ENCODE peak calls at places on chromosome 5, in ten cellular contexts. K is adrenal gland, A is GM12864, J is SK-N-SH, H is ascending aorta, X is mesothelial cell of epicardium, C is GM20000, D is endothelial cell, P is HCT116, L is PC-9. Y is an unnamed sample.

GRCh38 chr5:149284501-149284900 is 12.8 kb downstream of the AFAP1L1 start:
- DNase-seq in K (no peak), A (no peak), J (no peak), H (no peak), X (no peak), C (no peak), D (no peak), P (no peak), L (no peak), Y (peak)

GRCh38 chr5:85663708-85664031 is 954.1 kb upstream of the COX7C start:
- DNase-seq in K (no peak), A (no peak), J (peak), H (no peak), X (no peak), C (no peak), D (no peak), P (no peak), L (no peak), Y (no peak)

GRCh38 chr5:135391123-135391868 is 7.7 kb downstream of the MACROH2A1 start:
- DNase-seq in K (no peak), A (no peak), J (no peak), H (no peak), X (no peak), C (no peak), D (no peak), P (no peak), L (no peak), Y (no peak)

GRCh38 chr5:180818942-180819341 is 16.3 kb upstream of the MGAT1 start:
- DNase-seq in K (no peak), A (no peak), J (no peak), H (peak), X (no peak), C (no peak), D (no peak), P (no peak), L (no peak), Y (no peak)

GRCh38 chr5:181149806-181150733 is 2.7 kb downstream of the OR2V2 start:
- DNase-seq in K (no peak), A (no peak), J (no peak), H (no peak), X (no peak), C (no peak), D (no peak), P (no peak), L (no peak), Y (no peak)

GRCh38 chr5:89313804-89314588 is 431.0 kb upstream of the MEF2C start:
- DNase-seq in K (no peak), A (peak), J (no peak), H (no peak), X (no peak), C (peak), D (no peak), P (peak), L (no peak), Y (no peak)

GRCh38 chr5:72268753-72269410 is 51.2 kb downstream of the MRPS27 start:
- DNase-seq in K (peak), A (peak), J (peak), H (no peak), X (no peak), C (peak), D (peak), P (peak), L (peak), Y (no peak)

GRCh38 chr5:60672693-60673264 is 27.2 kb downstream of the DEPDC1B start:
- DNase-seq in K (no peak), A (no peak), J (no peak), H (no peak), X (no peak), C (no peak), D (no peak), P (no peak), L (no peak), Y (no peak)

DNA sequence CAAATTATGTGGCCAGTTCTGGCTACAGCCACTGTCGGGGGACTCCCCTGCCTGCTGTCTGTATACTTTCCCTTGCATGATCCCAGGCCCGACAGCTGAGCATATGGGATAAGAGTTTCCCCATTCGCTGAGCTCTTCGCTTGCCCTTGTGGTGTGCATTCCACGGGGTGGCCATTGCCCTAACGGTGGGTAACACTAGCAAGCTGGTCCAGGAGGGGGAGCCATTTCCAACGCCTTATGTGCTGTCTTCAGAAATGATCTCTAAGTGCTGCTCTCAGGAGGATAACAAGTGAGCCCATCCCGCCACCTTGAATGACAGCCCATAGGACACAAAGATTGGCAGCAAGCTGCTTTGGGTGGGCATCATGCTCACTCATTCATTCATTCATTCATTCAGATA is 190.9 kb downstream of the FSTL4 start:
- DNase-seq in K (no peak), A (no peak), J (peak), H (no peak), X (no peak), C (no peak), D (peak), P (no peak), L (no peak), Y (no peak)
- TF ChIP-seq CTCF in K (no peak), A (peak), J (peak), H (no peak), X (peak), C (peak), D (peak), P (peak), L (peak), Y (no peak)

GRCh38 chr5:173529861-173530260 is 86.6 kb downstream of the BOD1 start:
- DNase-seq in K (no peak), A (no peak), J (no peak), H (no peak), X (no peak), C (no peak), D (no peak), P (no peak), L (no peak), Y (no peak)

GRCh38 chr5:173527671-173528070 is 88.8 kb downstream of the BOD1 start:
- DNase-seq in K (no peak), A (no peak), J (no peak), H (no peak), X (no peak), C (no peak), D (no peak), P (no peak), L (no peak), Y (no peak)

GRCh38 chr5:173532689-173533250 is 83.7 kb downstream of the BOD1 start:
- DNase-seq in K (no peak), A (no peak), J (no peak), H (no peak), X (no peak), C (no peak), D (no peak), P (no peak), L (no peak), Y (no peak)

GRCh38 chr5:173531863-173532262 is 84.6 kb downstream of the BOD1 start:
- DNase-seq in K (no peak), A (no peak), J (no peak), H (no peak), X (no peak), C (no peak), D (no peak), P (no peak), L (no peak), Y (no peak)

DNA sequence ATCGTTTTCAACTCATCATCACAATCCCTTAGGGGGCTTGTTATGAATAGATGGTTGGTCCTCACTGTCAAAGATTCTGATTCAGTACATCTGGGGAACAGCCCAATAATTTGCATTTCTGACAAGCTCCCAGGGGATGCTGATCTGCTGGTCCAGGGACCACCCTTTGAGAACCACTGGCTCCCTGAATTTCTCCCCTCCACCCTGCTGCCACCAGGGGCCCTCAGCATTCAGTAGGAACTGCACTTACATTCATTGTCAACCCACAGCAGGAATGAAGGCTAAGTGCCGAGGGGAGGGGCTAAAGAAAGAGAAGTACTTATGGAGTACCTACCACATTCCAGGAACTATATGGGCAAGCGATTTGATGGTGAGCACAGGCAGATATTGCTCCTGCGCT is 85.9 kb downstream of the BOD1 start:
- DNase-seq in K (no peak), A (no peak), J (no peak), H (no peak), X (no peak), C (no peak), D (no peak), P (peak), L (no peak), Y (no peak)
- TF ChIP-seq CTCF in K (no peak), A (peak), J (no peak), H (no peak), X (no peak), C (no peak), D (no peak), P (peak), L (no peak), Y (no peak)

GRCh38 chr5:62791059-62791458 is 212.4 kb downstream of the LRRC70 start:
- DNase-seq in K (no peak), A (no peak), J (no peak), H (no peak), X (no peak), C (no peak), D (no peak), P (peak), L (no peak), Y (no peak)
- TF ChIP-seq CTCF in K (no peak), A (no peak), J (peak), H (no peak), X (no peak), C (peak), D (no peak), P (peak), L (peak), Y (no peak)

GRCh38 chr5:103973669-103974068 is 411.1 kb upstream of the NUDT12 start:
- DNase-seq in K (no peak), A (no peak), J (no peak), H (no peak), X (no peak), C (no peak), D (no peak), P (no peak), L (no peak), Y (no peak)
- TF ChIP-seq CTCF in K (no peak), A (peak), J (peak), H (no peak), X (peak), C (no peak), D (peak), P (peak), L (peak), Y (no peak)

DNA sequence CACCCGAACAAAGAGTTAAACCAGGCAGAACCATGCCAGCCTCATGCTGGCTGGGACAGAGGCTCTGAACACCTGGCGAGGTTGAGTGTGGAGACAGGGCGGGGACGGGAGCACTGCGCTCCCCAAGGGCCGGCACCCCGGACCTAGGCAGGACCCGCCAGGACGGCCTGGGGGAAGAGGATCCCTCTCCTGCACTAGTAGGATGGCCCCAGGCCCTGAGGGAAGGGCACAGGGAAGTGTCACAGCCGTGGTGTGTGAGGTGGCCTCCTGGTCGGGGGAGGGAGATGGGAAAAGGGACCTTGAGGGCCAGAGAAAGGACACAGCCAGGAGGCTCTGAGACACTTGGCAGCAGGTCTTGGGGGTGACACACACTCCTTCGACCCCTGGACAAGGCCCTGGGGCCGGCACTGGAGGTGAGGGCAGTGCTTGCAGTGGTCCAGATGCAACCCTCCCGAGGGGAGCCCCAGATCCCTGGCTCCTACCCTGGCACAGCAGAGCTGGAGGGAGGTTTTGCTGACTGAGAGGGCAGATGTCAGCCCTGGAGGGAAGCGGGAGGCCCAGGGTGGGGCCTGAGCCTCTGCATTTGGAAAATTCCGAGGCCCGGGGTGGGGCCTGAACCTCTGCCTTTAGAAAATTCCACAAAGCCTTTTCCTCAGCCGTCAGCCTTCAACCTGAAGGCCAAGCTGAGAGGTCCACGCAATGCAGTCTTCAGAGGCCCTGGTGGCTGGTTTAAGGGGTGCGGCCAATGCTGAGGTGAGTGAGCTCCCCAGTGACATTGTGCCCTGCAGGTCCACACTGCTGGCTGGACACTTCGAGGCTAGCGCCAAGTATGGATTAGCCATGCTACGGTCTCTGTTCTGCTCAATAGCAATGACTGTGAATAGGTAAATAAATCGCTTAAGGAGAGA is 24.8 kb upstream of the TERT start:
- DNase-seq in K (no peak), A (no peak), J (no peak), H (peak), X (no peak), C (no peak), D (no peak), P (no peak), L (no peak), Y (no peak)
- TF ChIP-seq CTCF in K (no peak), A (peak), J (no peak), H (no peak), X (no peak), C (no peak), D (no peak), P (no peak), L (no peak), Y (no peak)